ENCODE peak calls at places on chromosomes 6 and 20, in five cellular contexts. One of them, this sample, is unnamed.

GRCh38 chr6:9921366-9921765 is 493.5 kb downstream of the TFAP2A start:
- DNase-seq in activated CD8-positive, alpha-beta T cell treated with anti-CD3 and anti-CD28 coated beads, Interleukin-2, amount 10 ng/mL, durations not matched to agents 7 days and 5 days: no peak
- DNase-seq in stimulated activated CD4-positive, alpha-beta T cell treated with anti-CD3 and anti-CD28 coated beads, Interleukin-15, amount 100 ng/mL, for 1 hour: no peak
- DNase-seq in GM12865: no peak
- DNase-seq in posterior vena cava: no peak
- DNase-seq in this sample: no peak

GRCh38 chr6:99492137-99492536 is 23.1 kb downstream of the USP45 start:
- DNase-seq in activated CD8-positive, alpha-beta T cell treated with anti-CD3 and anti-CD28 coated beads, Interleukin-2, amount 10 ng/mL, durations not matched to agents 7 days and 5 days: no peak
- DNase-seq in GM12865: no peak
- DNase-seq in posterior vena cava: no peak
- DNase-seq in stimulated activated CD4-positive, alpha-beta T cell treated with anti-CD3 and anti-CD28 coated beads, Interleukin-15, amount 100 ng/mL, for 1 hour: no peak
- DNase-seq in this sample: no peak

GRCh38 chr6:32189082-32189741 is 790 bp downstream of the PBX2 start:
- DNase-seq in stimulated activated CD4-positive, alpha-beta T cell treated with anti-CD3 and anti-CD28 coated beads, Interleukin-15, amount 100 ng/mL, for 1 hour: no peak
- DNase-seq in GM12865: no peak
- DNase-seq in posterior vena cava: peak; percentile 75
- DNase-seq in activated CD8-positive, alpha-beta T cell treated with anti-CD3 and anti-CD28 coated beads, Interleukin-2, amount 10 ng/mL, durations not matched to agents 7 days and 5 days: no peak
- DNase-seq in this sample: no peak

GRCh38 chr6:20379231-20379630 is 22.4 kb upstream of the E2F3 start:
- DNase-seq in stimulated activated CD4-positive, alpha-beta T cell treated with anti-CD3 and anti-CD28 coated beads, Interleukin-15, amount 100 ng/mL, for 1 hour: no peak
- DNase-seq in posterior vena cava: no peak
- DNase-seq in activated CD8-positive, alpha-beta T cell treated with anti-CD3 and anti-CD28 coated beads, Interleukin-2, amount 10 ng/mL, durations not matched to agents 7 days and 5 days: no peak
- DNase-seq in GM12865: no peak
- DNase-seq in this sample: no peak

GRCh38 chr6:169800668-169801395 is 49.4 kb downstream of the ERMARD start:
- DNase-seq in posterior vena cava: no peak
- DNase-seq in stimulated activated CD4-positive, alpha-beta T cell treated with anti-CD3 and anti-CD28 coated beads, Interleukin-15, amount 100 ng/mL, for 1 hour: no peak
- DNase-seq in GM12865: no peak
- DNase-seq in activated CD8-positive, alpha-beta T cell treated with anti-CD3 and anti-CD28 coated beads, Interleukin-2, amount 10 ng/mL, durations not matched to agents 7 days and 5 days: no peak
- DNase-seq in this sample: no peak

GRCh38 chr6:558089-558488 is 98.8 kb downstream of the HUS1B start:
- DNase-seq in GM12865: no peak
- DNase-seq in posterior vena cava: no peak
- DNase-seq in activated CD8-positive, alpha-beta T cell treated with anti-CD3 and anti-CD28 coated beads, Interleukin-2, amount 10 ng/mL, durations not matched to agents 7 days and 5 days: no peak
- DNase-seq in stimulated activated CD4-positive, alpha-beta T cell treated with anti-CD3 and anti-CD28 coated beads, Interleukin-15, amount 100 ng/mL, for 1 hour: no peak
- DNase-seq in this sample: no peak

GRCh38 chr6:72811971-72812421 is 190.1 kb downstream of the KCNQ5 start:
- DNase-seq in activated CD8-positive, alpha-beta T cell treated with anti-CD3 and anti-CD28 coated beads, Interleukin-2, amount 10 ng/mL, durations not matched to agents 7 days and 5 days: no peak
- DNase-seq in GM12865: no peak
- DNase-seq in posterior vena cava: no peak
- DNase-seq in stimulated activated CD4-positive, alpha-beta T cell treated with anti-CD3 and anti-CD28 coated beads, Interleukin-15, amount 100 ng/mL, for 1 hour: no peak
- DNase-seq in this sample: no peak

GRCh38 chr6:27452496-27452897 is 20.4 kb downstream of the ZNF184 start:
- DNase-seq in stimulated activated CD4-positive, alpha-beta T cell treated with anti-CD3 and anti-CD28 coated beads, Interleukin-15, amount 100 ng/mL, for 1 hour: no peak
- DNase-seq in activated CD8-positive, alpha-beta T cell treated with anti-CD3 and anti-CD28 coated beads, Interleukin-2, amount 10 ng/mL, durations not matched to agents 7 days and 5 days: no peak
- DNase-seq in GM12865: no peak
- DNase-seq in posterior vena cava: no peak
- DNase-seq in this sample: no peak

GRCh38 chr6:45537539-45537938 is 159.8 kb upstream of the SUPT3H start:
- DNase-seq in activated CD8-positive, alpha-beta T cell treated with anti-CD3 and anti-CD28 coated beads, Interleukin-2, amount 10 ng/mL, durations not matched to agents 7 days and 5 days: no peak
- DNase-seq in stimulated activated CD4-positive, alpha-beta T cell treated with anti-CD3 and anti-CD28 coated beads, Interleukin-15, amount 100 ng/mL, for 1 hour: no peak
- DNase-seq in posterior vena cava: no peak
- DNase-seq in GM12865: no peak
- DNase-seq in this sample: no peak

GRCh38 chr6:126628125-126628524 is 288.2 kb downstream of the CENPW start:
- DNase-seq in GM12865: peak; percentile 23
- DNase-seq in posterior vena cava: no peak
- DNase-seq in stimulated activated CD4-positive, alpha-beta T cell treated with anti-CD3 and anti-CD28 coated beads, Interleukin-15, amount 100 ng/mL, for 1 hour: no peak
- DNase-seq in activated CD8-positive, alpha-beta T cell treated with anti-CD3 and anti-CD28 coated beads, Interleukin-2, amount 10 ng/mL, durations not matched to agents 7 days and 5 days: no peak
- DNase-seq in this sample: no peak

GRCh38 chr6:63269470-63269869 is 50.3 kb downstream of the LGSN start:
- DNase-seq in posterior vena cava: no peak
- DNase-seq in activated CD8-positive, alpha-beta T cell treated with anti-CD3 and anti-CD28 coated beads, Interleukin-2, amount 10 ng/mL, durations not matched to agents 7 days and 5 days: no peak
- DNase-seq in GM12865: peak; percentile 41
- DNase-seq in stimulated activated CD4-positive, alpha-beta T cell treated with anti-CD3 and anti-CD28 coated beads, Interleukin-15, amount 100 ng/mL, for 1 hour: no peak
- DNase-seq in this sample: no peak

GRCh38 chr6:31588871-31589650 is 3.0 kb downstream of the LST1 start:
- DNase-seq in activated CD8-positive, alpha-beta T cell treated with anti-CD3 and anti-CD28 coated beads, Interleukin-2, amount 10 ng/mL, durations not matched to agents 7 days and 5 days: no peak
- DNase-seq in posterior vena cava: no peak
- DNase-seq in GM12865: no peak
- DNase-seq in stimulated activated CD4-positive, alpha-beta T cell treated with anti-CD3 and anti-CD28 coated beads, Interleukin-15, amount 100 ng/mL, for 1 hour: no peak
- DNase-seq in this sample: no peak

GRCh38 chr20:33229843-33230242 is 6.0 kb upstream of the BPIFA1 start:
- DNase-seq in stimulated activated CD4-positive, alpha-beta T cell treated with anti-CD3 and anti-CD28 coated beads, Interleukin-15, amount 100 ng/mL, for 1 hour: no peak
- DNase-seq in GM12865: no peak
- DNase-seq in posterior vena cava: no peak
- DNase-seq in activated CD8-positive, alpha-beta T cell treated with anti-CD3 and anti-CD28 coated beads, Interleukin-2, amount 10 ng/mL, durations not matched to agents 7 days and 5 days: peak; percentile 72
- DNase-seq in this sample: no peak

GRCh38 chr6:52141596-52141995 is 44.6 kb upstream of the IL17A start:
- DNase-seq in GM12865: no peak
- DNase-seq in activated CD8-positive, alpha-beta T cell treated with anti-CD3 and anti-CD28 coated beads, Interleukin-2, amount 10 ng/mL, durations not matched to agents 7 days and 5 days: no peak
- DNase-seq in stimulated activated CD4-positive, alpha-beta T cell treated with anti-CD3 and anti-CD28 coated beads, Interleukin-15, amount 100 ng/mL, for 1 hour: no peak
- DNase-seq in posterior vena cava: no peak
- DNase-seq in this sample: no peak

GRCh38 chr6:84492246-84493135 is 265.0 kb upstream of the CEP162 start:
- DNase-seq in activated CD8-positive, alpha-beta T cell treated with anti-CD3 and anti-CD28 coated beads, Interleukin-2, amount 10 ng/mL, durations not matched to agents 7 days and 5 days: no peak
- DNase-seq in posterior vena cava: no peak
- DNase-seq in GM12865: no peak
- DNase-seq in stimulated activated CD4-positive, alpha-beta T cell treated with anti-CD3 and anti-CD28 coated beads, Interleukin-15, amount 100 ng/mL, for 1 hour: no peak
- DNase-seq in this sample: no peak

GRCh38 chr20:49519777-49520359 is 37.4 kb upstream of the KCNB1 start:
- DNase-seq in stimulated activated CD4-positive, alpha-beta T cell treated with anti-CD3 and anti-CD28 coated beads, Interleukin-15, amount 100 ng/mL, for 1 hour: no peak
- DNase-seq in GM12865: no peak
- DNase-seq in activated CD8-positive, alpha-beta T cell treated with anti-CD3 and anti-CD28 coated beads, Interleukin-2, amount 10 ng/mL, durations not matched to agents 7 days and 5 days: no peak
- DNase-seq in posterior vena cava: no peak
- DNase-seq in this sample: no peak

GRCh38 chr20:48025061-48025515 is 239.8 kb upstream of the SULF2 start:
- DNase-seq in posterior vena cava: peak; percentile 92
- DNase-seq in activated CD8-positive, alpha-beta T cell treated with anti-CD3 and anti-CD28 coated beads, Interleukin-2, amount 10 ng/mL, durations not matched to agents 7 days and 5 days: no peak
- DNase-seq in stimulated activated CD4-positive, alpha-beta T cell treated with anti-CD3 and anti-CD28 coated beads, Interleukin-15, amount 100 ng/mL, for 1 hour: no peak
- DNase-seq in GM12865: peak; percentile 52
- DNase-seq in this sample: no peak

GRCh38 chr6:7106752-7107577 is 796 bp upstream of the RREB1 start:
- DNase-seq in GM12865: peak; percentile 72
- DNase-seq in activated CD8-positive, alpha-beta T cell treated with anti-CD3 and anti-CD28 coated beads, Interleukin-2, amount 10 ng/mL, durations not matched to agents 7 days and 5 days: peak; percentile 72
- DNase-seq in stimulated activated CD4-positive, alpha-beta T cell treated with anti-CD3 and anti-CD28 coated beads, Interleukin-15, amount 100 ng/mL, for 1 hour: peak; percentile 46
- DNase-seq in posterior vena cava: no peak
- DNase-seq in this sample: no peak

This sample was measured in NT2/D1.